ENCODE peak calls at places on chromosomes 6 and 20, in four cellular contexts. I is aorta, T is BJ, X is lung. M is an unnamed sample. For H3K27me3, the result is how much of the 10 kb centered on the place peaks cover.

GRCh38 chr20:47857142-47857993 is 72.1 kb upstream of the SULF2 start:
- DNase-seq in X (no peak), I (peak), T (no peak), M (no peak)

GRCh38 chr20:24914388-24915241 is 34.5 kb upstream of the CST7 start:
- DNase-seq in X (peak), I (no peak), T (no peak), M (no peak)

GRCh38 chr6:3882865-3883264 is 33.7 kb downstream of the FAM50B start:
- DNase-seq in T (peak), X (no peak), I (no peak), M (no peak)

GRCh38 chr6:36933102-36933501 is 21.4 kb upstream of the PI16 start:
- DNase-seq in I (no peak), T (no peak), X (no peak), M (no peak)

GRCh38 chr20:834151-834747 is 734 bp downstream of the FAM110A start:
- DNase-seq in I (no peak), X (no peak), T (no peak), M (no peak)

GRCh38 chr20:13261460-13262301 is 40.6 kb downstream of the ISM1 start:
- DNase-seq in X (peak), T (no peak), I (peak), M (peak)

GRCh38 chr20:3812975-3813599 is 7.3 kb upstream of the AP5S1 start:
- DNase-seq in T (no peak), X (no peak), I (no peak), M (no peak)

GRCh38 chr6:26260110-26260637 is 104.8 kb upstream of the BTN3A2 start:
- DNase-seq in T (no peak), X (no peak), I (no peak), M (no peak)

GRCh38 chr20:36153754-36154695 is 515 bp upstream of the EPB41L1 start:
- DNase-seq in T (no peak), X (peak), I (peak), M (peak)

GRCh38 chr20:16821211-16822089 is 73.3 kb downstream of the OTOR start:
- DNase-seq in X (no peak), T (no peak), I (no peak), M (peak)

GRCh38 chr20:31602779-31603441 is 2.2 kb upstream of the ID1 start:
- DNase-seq in X (no peak), I (no peak), T (no peak), M (peak)

GRCh38 chr6:131936156-131936555 is 15.0 kb downstream of the CCN2 start:
- DNase-seq in T (no peak), X (no peak), I (no peak), M (no peak)

DNA sequence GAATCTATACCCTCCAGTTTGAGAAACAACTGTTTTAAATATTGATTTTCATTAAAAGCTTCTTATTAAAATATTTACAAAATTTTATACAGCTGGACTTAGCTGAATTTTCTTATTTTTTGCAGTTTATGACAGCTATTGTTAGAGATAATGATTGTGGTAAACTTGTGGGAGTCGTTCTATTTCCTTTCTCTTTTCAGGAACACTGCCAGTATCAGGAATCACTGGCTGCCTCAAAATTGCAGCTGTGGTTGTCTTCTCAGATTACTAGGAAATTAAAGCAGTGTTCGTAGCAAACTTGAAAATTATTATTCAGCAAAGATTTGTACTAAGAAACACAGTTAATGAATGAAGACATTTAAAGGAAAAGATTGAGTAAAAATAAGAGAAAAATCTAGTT is 311.0 kb downstream of the CENPW start:
- DNase-seq in I (no peak), X (no peak), T (no peak), M (no peak)
- H3K4me3 ChIP-seq in I (no peak), X (no peak), T (no peak), M (no peak)

DNA sequence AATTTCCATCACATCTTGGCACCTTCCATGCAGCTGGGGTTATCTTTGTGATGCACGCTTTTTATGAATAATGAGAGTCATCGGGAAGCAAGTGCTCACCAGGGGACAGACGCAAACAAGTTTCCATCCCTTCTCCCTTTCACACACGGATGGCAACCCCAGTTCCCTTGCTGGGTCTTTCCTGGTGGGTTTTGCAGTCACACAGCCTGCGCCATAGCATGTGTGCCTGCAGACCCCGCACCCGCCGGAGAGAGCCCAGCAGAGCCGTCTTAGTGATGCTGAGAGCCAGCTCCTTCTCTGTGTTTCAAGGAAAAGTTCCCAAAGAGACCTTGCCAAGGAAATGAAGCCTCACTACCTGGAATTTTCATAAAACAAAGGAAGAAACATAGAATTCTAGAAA is 116.2 kb upstream of the AFDN start:
- DNase-seq in I (no peak), X (no peak), T (no peak), M (no peak)
- H3K27me3 ChIP-seq in I (under half), X (under half), T (under half), M (under half)

DNA sequence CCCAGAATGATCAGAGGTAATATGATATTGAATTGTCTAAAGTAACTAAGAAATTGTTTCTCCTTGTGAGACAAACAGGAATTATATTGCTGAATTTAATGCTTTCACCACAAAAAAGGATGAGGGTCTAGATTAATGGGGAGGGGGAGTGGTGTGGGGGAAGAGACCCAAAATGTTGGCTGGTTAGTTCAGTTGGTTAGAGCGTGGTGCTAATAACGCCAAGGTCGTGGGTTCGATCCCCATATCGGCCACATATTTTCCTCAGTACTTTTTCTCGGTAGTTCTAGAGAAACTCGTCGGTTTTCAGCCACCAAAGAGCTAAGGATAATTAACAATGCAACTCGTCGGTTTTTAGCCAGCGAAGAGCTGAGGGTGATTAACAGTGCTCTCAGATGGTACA is 26.3 kb downstream of the PRSS16 start:
- DNase-seq in T (no peak), X (no peak), I (no peak), M (no peak)
- H3K4me3 ChIP-seq in T (no peak), X (no peak), I (no peak), M (no peak)

GRCh38 chr6:41454189-41454789 is 91.9 kb upstream of the FOXP4 start:
- DNase-seq in X (no peak), T (no peak), I (no peak), M (no peak)
- H3K27me3 ChIP-seq in X (under half), T (under half), I (under half), M (under half)

M was measured in thyroid gland.